ENCODE peak calls at places on chromosomes 11 and 22, in eight cellular contexts. One of them, this sample, is unnamed. For H3K4me1, the result is how much of the 10 kb centered on the place peaks cover.

GRCh38 chr11:112516261-112516660 is 255.6 kb upstream of the PLET1 start:
- DNase-seq in right cardiac atrium: no peak
- DNase-seq in spleen: no peak
- DNase-seq in sigmoid colon: no peak
- DNase-seq in left ventricle myocardium inferior: no peak
- DNase-seq in body of pancreas: no peak
- DNase-seq in upper lobe of right lung: no peak
- DNase-seq in CD8-positive, alpha-beta memory T cell: no peak
- DNase-seq in this sample: no peak

GRCh38 chr11:46541593-46542371 is 52.0 kb downstream of the AMBRA1 start:
- DNase-seq in right cardiac atrium: peak
- DNase-seq in spleen: no peak
- DNase-seq in sigmoid colon: no peak
- DNase-seq in left ventricle myocardium inferior: peak
- DNase-seq in body of pancreas: peak
- DNase-seq in upper lobe of right lung: peak
- DNase-seq in CD8-positive, alpha-beta memory T cell: no peak
- DNase-seq in this sample: peak

GRCh38 chr11:115919341-115920086 is 415.3 kb upstream of the CADM1 start:
- DNase-seq in right cardiac atrium: no peak
- DNase-seq in spleen: no peak
- DNase-seq in sigmoid colon: no peak
- DNase-seq in left ventricle myocardium inferior: no peak
- DNase-seq in body of pancreas: no peak
- DNase-seq in upper lobe of right lung: no peak
- DNase-seq in CD8-positive, alpha-beta memory T cell: no peak
- DNase-seq in this sample: no peak

GRCh38 chr22:45270095-45271020 is 14.4 kb upstream of the UPK3A start:
- DNase-seq in right cardiac atrium: no peak
- DNase-seq in spleen: no peak
- DNase-seq in sigmoid colon: no peak
- DNase-seq in left ventricle myocardium inferior: no peak
- DNase-seq in body of pancreas: no peak
- DNase-seq in upper lobe of right lung: no peak
- DNase-seq in CD8-positive, alpha-beta memory T cell: no peak
- DNase-seq in this sample: no peak

GRCh38 chr11:46290598-46291309 is 13.3 kb downstream of the CREB3L1 start:
- DNase-seq in right cardiac atrium: peak
- DNase-seq in spleen: no peak
- DNase-seq in sigmoid colon: peak
- DNase-seq in left ventricle myocardium inferior: peak
- DNase-seq in body of pancreas: peak
- DNase-seq in upper lobe of right lung: peak
- DNase-seq in CD8-positive, alpha-beta memory T cell: no peak
- DNase-seq in this sample: peak

GRCh38 chr11:62830904-62831519 is 839 bp downstream of the STX5 start:
- DNase-seq in right cardiac atrium: no peak
- DNase-seq in spleen: peak
- DNase-seq in sigmoid colon: peak
- DNase-seq in left ventricle myocardium inferior: no peak
- DNase-seq in body of pancreas: peak
- DNase-seq in upper lobe of right lung: no peak
- DNase-seq in CD8-positive, alpha-beta memory T cell: no peak
- DNase-seq in this sample: peak

GRCh38 chr11:125955856-125956255 is 10.0 kb downstream of the VSIG10L2 start:
- DNase-seq in right cardiac atrium: no peak
- DNase-seq in spleen: no peak
- DNase-seq in sigmoid colon: no peak
- DNase-seq in left ventricle myocardium inferior: no peak
- DNase-seq in body of pancreas: no peak
- DNase-seq in upper lobe of right lung: no peak
- DNase-seq in CD8-positive, alpha-beta memory T cell: no peak
- DNase-seq in this sample: no peak

GRCh38 chr11:29129850-29130249 is 887.0 kb downstream of the KCNA4 start:
- DNase-seq in right cardiac atrium: no peak
- DNase-seq in spleen: no peak
- DNase-seq in sigmoid colon: no peak
- DNase-seq in left ventricle myocardium inferior: no peak
- DNase-seq in body of pancreas: no peak
- DNase-seq in upper lobe of right lung: no peak
- DNase-seq in CD8-positive, alpha-beta memory T cell: no peak
- DNase-seq in this sample: no peak

GRCh38 chr11:86192858-86193257 is 51.7 kb upstream of the EED start:
- DNase-seq in right cardiac atrium: no peak
- DNase-seq in spleen: no peak
- DNase-seq in sigmoid colon: no peak
- DNase-seq in left ventricle myocardium inferior: no peak
- DNase-seq in body of pancreas: no peak
- DNase-seq in upper lobe of right lung: no peak
- DNase-seq in CD8-positive, alpha-beta memory T cell: no peak
- DNase-seq in this sample: no peak

GRCh38 chr11:14643697-14644395 is at the start of gene PDE3B:
- DNase-seq in right cardiac atrium: peak
- DNase-seq in spleen: peak
- DNase-seq in sigmoid colon: peak
- DNase-seq in left ventricle myocardium inferior: peak
- DNase-seq in body of pancreas: peak
- DNase-seq in upper lobe of right lung: peak
- DNase-seq in CD8-positive, alpha-beta memory T cell: peak
- DNase-seq in this sample: peak

GRCh38 chr11:6646631-6647281 is 8.9 kb downstream of the DCHS1 start:
- DNase-seq in right cardiac atrium: peak
- DNase-seq in spleen: peak
- DNase-seq in sigmoid colon: peak
- DNase-seq in left ventricle myocardium inferior: peak
- DNase-seq in body of pancreas: no peak
- DNase-seq in upper lobe of right lung: no peak
- DNase-seq in CD8-positive, alpha-beta memory T cell: no peak
- DNase-seq in this sample: no peak

GRCh38 chr11:120056301-120057027 is 81.4 kb downstream of the TRIM29 start:
- DNase-seq in right cardiac atrium: no peak
- DNase-seq in spleen: no peak
- DNase-seq in sigmoid colon: no peak
- DNase-seq in left ventricle myocardium inferior: no peak
- DNase-seq in body of pancreas: no peak
- DNase-seq in upper lobe of right lung: no peak
- DNase-seq in CD8-positive, alpha-beta memory T cell: no peak
- DNase-seq in this sample: no peak

GRCh38 chr11:103800406-103801114 is 235.9 kb upstream of the DDI1 start:
- DNase-seq in right cardiac atrium: peak
- DNase-seq in spleen: no peak
- DNase-seq in sigmoid colon: no peak
- DNase-seq in left ventricle myocardium inferior: peak
- DNase-seq in body of pancreas: no peak
- DNase-seq in upper lobe of right lung: no peak
- DNase-seq in CD8-positive, alpha-beta memory T cell: no peak
- DNase-seq in this sample: no peak

GRCh38 chr11:65821107-65821506 is 12.7 kb upstream of the SNX32 start:
- DNase-seq in right cardiac atrium: no peak
- DNase-seq in spleen: no peak
- DNase-seq in sigmoid colon: no peak
- DNase-seq in left ventricle myocardium inferior: no peak
- DNase-seq in body of pancreas: no peak
- DNase-seq in upper lobe of right lung: no peak
- DNase-seq in CD8-positive, alpha-beta memory T cell: no peak
- DNase-seq in this sample: no peak

GRCh38 chr22:43528601-43529360 is 117.0 kb downstream of the MPPED1 start:
- DNase-seq in right cardiac atrium: no peak
- DNase-seq in spleen: no peak
- DNase-seq in sigmoid colon: peak
- DNase-seq in left ventricle myocardium inferior: no peak
- DNase-seq in body of pancreas: no peak
- DNase-seq in upper lobe of right lung: no peak
- DNase-seq in CD8-positive, alpha-beta memory T cell: no peak
- DNase-seq in this sample: no peak

GRCh38 chr11:110818032-110818687 is 105.9 kb upstream of the ARHGAP20 start:
- DNase-seq in right cardiac atrium: no peak
- DNase-seq in spleen: no peak
- DNase-seq in sigmoid colon: no peak
- DNase-seq in left ventricle myocardium inferior: no peak
- DNase-seq in body of pancreas: no peak
- DNase-seq in upper lobe of right lung: no peak
- DNase-seq in CD8-positive, alpha-beta memory T cell: no peak
- DNase-seq in this sample: no peak

GRCh38 chr11:28674432-28675076 is 566.4 kb downstream of the METTL15 start:
- DNase-seq in right cardiac atrium: peak
- DNase-seq in spleen: no peak
- DNase-seq in sigmoid colon: no peak
- DNase-seq in left ventricle myocardium inferior: no peak
- DNase-seq in body of pancreas: no peak
- DNase-seq in upper lobe of right lung: no peak
- DNase-seq in CD8-positive, alpha-beta memory T cell: no peak
- DNase-seq in this sample: no peak

GRCh38 chr11:68039526-68040086 is 781 bp downstream of the TCIRG1 start:
- DNase-seq in right cardiac atrium: peak
- DNase-seq in spleen: peak
- DNase-seq in sigmoid colon: peak
- DNase-seq in left ventricle myocardium inferior: no peak
- DNase-seq in body of pancreas: no peak
- DNase-seq in upper lobe of right lung: peak
- DNase-seq in CD8-positive, alpha-beta memory T cell: no peak
- DNase-seq in this sample: peak

GRCh38 chr11:61949169-61950034 is 749 bp upstream of the BEST1 start:
- DNase-seq in right cardiac atrium: peak
- DNase-seq in spleen: no peak
- DNase-seq in sigmoid colon: peak
- DNase-seq in left ventricle myocardium inferior: peak
- DNase-seq in body of pancreas: peak
- DNase-seq in upper lobe of right lung: peak
- DNase-seq in CD8-positive, alpha-beta memory T cell: no peak
- DNase-seq in this sample: peak

GRCh38 chr11:129999407-129999806 is 3.2 kb downstream of the PRDM10 start:
- DNase-seq in right cardiac atrium: no peak
- DNase-seq in spleen: no peak
- DNase-seq in sigmoid colon: no peak
- DNase-seq in left ventricle myocardium inferior: no peak
- DNase-seq in body of pancreas: no peak
- DNase-seq in upper lobe of right lung: no peak
- DNase-seq in CD8-positive, alpha-beta memory T cell: no peak
- DNase-seq in this sample: no peak

GRCh38 chr11:73980001-73980960 is 2.4 kb downstream of the UCP2 start:
- DNase-seq in right cardiac atrium: peak
- DNase-seq in spleen: peak
- DNase-seq in sigmoid colon: peak
- DNase-seq in left ventricle myocardium inferior: no peak
- DNase-seq in body of pancreas: peak
- DNase-seq in upper lobe of right lung: peak
- DNase-seq in CD8-positive, alpha-beta memory T cell: peak
- DNase-seq in this sample: peak

DNA sequence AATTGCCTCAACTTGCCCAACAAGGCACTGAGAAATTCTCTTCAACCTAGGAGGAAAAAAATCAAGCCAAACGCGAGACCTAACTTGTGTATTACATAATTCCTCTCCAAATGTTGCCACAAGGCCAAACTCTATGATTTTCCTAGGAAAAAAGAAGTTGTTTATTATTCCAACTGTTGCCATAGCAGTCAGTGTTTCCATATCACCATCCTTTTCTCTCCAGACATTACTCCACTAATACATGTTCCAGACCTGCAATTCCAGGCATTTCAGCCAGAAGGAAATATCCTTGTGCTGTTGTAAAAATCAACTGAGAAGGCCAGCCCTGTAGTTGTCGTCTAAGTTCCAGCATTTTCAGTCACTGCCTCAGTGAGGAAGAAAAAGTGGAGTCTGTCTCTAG is 33.1 kb upstream of the PAMR1 start:
- DNase-seq in right cardiac atrium: no peak
- DNase-seq in spleen: no peak
- DNase-seq in sigmoid colon: no peak
- DNase-seq in left ventricle myocardium inferior: no peak
- DNase-seq in body of pancreas: no peak
- DNase-seq in upper lobe of right lung: no peak
- DNase-seq in CD8-positive, alpha-beta memory T cell: no peak
- DNase-seq in this sample: no peak
- H3K27ac ChIP-seq in right cardiac atrium: peak
- H3K27ac ChIP-seq in spleen: no peak
- H3K27ac ChIP-seq in sigmoid colon: peak
- H3K27ac ChIP-seq in left ventricle myocardium inferior: peak
- H3K27ac ChIP-seq in body of pancreas: no peak
- H3K27ac ChIP-seq in upper lobe of right lung: no peak
- H3K27ac ChIP-seq in CD8-positive, alpha-beta memory T cell: no peak
- H3K27ac ChIP-seq in this sample: no peak

GRCh38 chr11:34625576-34625975 is 4.7 kb downstream of the EHF start:
- DNase-seq in right cardiac atrium: no peak
- DNase-seq in spleen: no peak
- DNase-seq in sigmoid colon: no peak
- DNase-seq in left ventricle myocardium inferior: no peak
- DNase-seq in body of pancreas: no peak
- DNase-seq in upper lobe of right lung: no peak
- DNase-seq in CD8-positive, alpha-beta memory T cell: no peak
- DNase-seq in this sample: no peak
- H3K4me1 ChIP-seq in right cardiac atrium: under half
- H3K4me1 ChIP-seq in spleen: under half
- H3K4me1 ChIP-seq in sigmoid colon: under half
- H3K4me1 ChIP-seq in left ventricle myocardium inferior: under half
- H3K4me1 ChIP-seq in body of pancreas: under half
- H3K4me1 ChIP-seq in upper lobe of right lung: under half
- H3K4me1 ChIP-seq in CD8-positive, alpha-beta memory T cell: under half
- H3K4me1 ChIP-seq in this sample: under half

GRCh38 chr11:8256271-8257002 is 7.2 kb downstream of the LMO1 start:
- DNase-seq in right cardiac atrium: no peak
- DNase-seq in spleen: peak
- DNase-seq in sigmoid colon: peak
- DNase-seq in left ventricle myocardium inferior: no peak
- DNase-seq in body of pancreas: no peak
- DNase-seq in upper lobe of right lung: peak
- DNase-seq in CD8-positive, alpha-beta memory T cell: no peak
- DNase-seq in this sample: no peak
- H3K27ac ChIP-seq in right cardiac atrium: no peak
- H3K27ac ChIP-seq in spleen: no peak
- H3K27ac ChIP-seq in sigmoid colon: no peak
- H3K27ac ChIP-seq in left ventricle myocardium inferior: no peak
- H3K27ac ChIP-seq in body of pancreas: no peak
- H3K27ac ChIP-seq in upper lobe of right lung: no peak
- H3K27ac ChIP-seq in CD8-positive, alpha-beta memory T cell: no peak
- H3K27ac ChIP-seq in this sample: no peak

GRCh38 chr22:40487663-40488249 is 117.4 kb downstream of the SGSM3 start:
- DNase-seq in right cardiac atrium: no peak
- DNase-seq in spleen: no peak
- DNase-seq in sigmoid colon: no peak
- DNase-seq in left ventricle myocardium inferior: no peak
- DNase-seq in body of pancreas: no peak
- DNase-seq in upper lobe of right lung: no peak
- DNase-seq in CD8-positive, alpha-beta memory T cell: no peak
- DNase-seq in this sample: no peak

GRCh38 chr22:40482886-40483285 is 112.5 kb downstream of the SGSM3 start:
- DNase-seq in right cardiac atrium: no peak
- DNase-seq in spleen: no peak
- DNase-seq in sigmoid colon: no peak
- DNase-seq in left ventricle myocardium inferior: no peak
- DNase-seq in body of pancreas: no peak
- DNase-seq in upper lobe of right lung: no peak
- DNase-seq in CD8-positive, alpha-beta memory T cell: no peak
- DNase-seq in this sample: no peak

GRCh38 chr22:40485813-40486610 is 115.6 kb downstream of the SGSM3 start:
- DNase-seq in right cardiac atrium: peak
- DNase-seq in spleen: no peak
- DNase-seq in sigmoid colon: no peak
- DNase-seq in left ventricle myocardium inferior: no peak
- DNase-seq in body of pancreas: no peak
- DNase-seq in upper lobe of right lung: no peak
- DNase-seq in CD8-positive, alpha-beta memory T cell: no peak
- DNase-seq in this sample: peak

GRCh38 chr22:40486962-40487602 is 116.7 kb downstream of the SGSM3 start:
- DNase-seq in right cardiac atrium: no peak
- DNase-seq in spleen: no peak
- DNase-seq in sigmoid colon: no peak
- DNase-seq in left ventricle myocardium inferior: no peak
- DNase-seq in body of pancreas: no peak
- DNase-seq in upper lobe of right lung: no peak
- DNase-seq in CD8-positive, alpha-beta memory T cell: no peak
- DNase-seq in this sample: no peak

GRCh38 chr22:40484906-40485660 is 114.7 kb downstream of the SGSM3 start:
- DNase-seq in right cardiac atrium: no peak
- DNase-seq in spleen: no peak
- DNase-seq in sigmoid colon: no peak
- DNase-seq in left ventricle myocardium inferior: no peak
- DNase-seq in body of pancreas: no peak
- DNase-seq in upper lobe of right lung: no peak
- DNase-seq in CD8-positive, alpha-beta memory T cell: no peak
- DNase-seq in this sample: no peak
- H3K4me1 ChIP-seq in right cardiac atrium: under half
- H3K4me1 ChIP-seq in spleen: under half
- H3K4me1 ChIP-seq in sigmoid colon: under half
- H3K4me1 ChIP-seq in left ventricle myocardium inferior: half or more
- H3K4me1 ChIP-seq in body of pancreas: under half
- H3K4me1 ChIP-seq in upper lobe of right lung: under half
- H3K4me1 ChIP-seq in CD8-positive, alpha-beta memory T cell: under half
- H3K4me1 ChIP-seq in this sample: half or more

This sample was measured in psoas muscle.